ENCODE peak calls at places on chromosomes 1 and 21, in four cellular contexts. U, A, Y and X are unnamed samples.
A peak's percentile ranks its signal among the peaks of the same experiment; 100 is the strongest.

GRCh38 chr1:92441316-92442311 is 45.1 kb downstream of the GFI1 start:
- DNase-seq in Y (no peak), U (no peak), A (peak; percentile 46), X (no peak)

GRCh38 chr1:152517237-152517811 is 3.0 kb downstream of the CRCT1 start:
- DNase-seq in A (no peak), U (no peak), Y (no peak), X (no peak)

GRCh38 chr21:43283136-43283924 is 114.5 kb downstream of the CRYAA start:
- DNase-seq in U (no peak), A (peak; percentile 35), Y (no peak), X (no peak)

GRCh38 chr1:151539321-151540020 is 638 bp upstream of the TUFT1 start:
- DNase-seq in Y (no peak), A (peak; percentile 89), U (peak; percentile 64), X (no peak)

GRCh38 chr1:16996845-16997244 is 14.9 kb downstream of the ATP13A2 start:
- DNase-seq in Y (no peak), A (no peak), U (no peak), X (no peak)

GRCh38 chr1:233627376-233627775 is 13.5 kb downstream of the KCNK1 start:
- DNase-seq in A (no peak), U (no peak), Y (no peak), X (no peak)

GRCh38 chr1:71677024-71677423 is 596.2 kb upstream of the ZRANB2 start:
- DNase-seq in U (no peak), A (no peak), Y (no peak), X (no peak)

GRCh38 chr1:202568466-202569196 is 141.6 kb downstream of the SYT2 start:
- DNase-seq in Y (no peak), A (no peak), U (no peak), X (no peak)

GRCh38 chr1:1004780-1005697 is 5.1 kb upstream of the HES4 start:
- DNase-seq in Y (no peak), U (no peak), A (peak; percentile 67), X (no peak)

GRCh38 chr21:16117331-16117730 is 387.5 kb downstream of the USP25 start:
- DNase-seq in A (no peak), Y (no peak), U (no peak), X (no peak)

GRCh38 chr1:102550729-102551384 is 554.1 kb upstream of the OLFM3 start:
- DNase-seq in Y (no peak), U (no peak), A (peak; percentile 26), X (no peak)

GRCh38 chr1:201447911-201448871 is 20.8 kb downstream of the PHLDA3 start:
- DNase-seq in A (peak; percentile 90), Y (peak; percentile 44), U (peak; percentile 88), X (peak; percentile 98)

GRCh38 chr1:31855038-31855845 is 39.4 kb upstream of the SPOCD1 start:
- DNase-seq in Y (no peak), U (no peak), A (no peak), X (no peak)

GRCh38 chr1:30418426-30419245 is 304.7 kb downstream of the MATN1 start:
- DNase-seq in Y (no peak), U (peak; percentile 9), A (no peak), X (no peak)

GRCh38 chr21:31446206-31446900 is 102.3 kb upstream of the TIAM1 start:
- DNase-seq in A (no peak), U (no peak), Y (peak; percentile 19), X (no peak)

GRCh38 chr1:182761396-182762395 is 27.9 kb upstream of the NPL start:
- DNase-seq in Y (no peak), U (no peak), A (no peak), X (no peak)

GRCh38 chr1:40306296-40306695 is 10.8 kb downstream of the COL9A2 start:
- DNase-seq in U (no peak), Y (no peak), A (no peak), X (no peak)

GRCh38 chr1:163038928-163039327 is 30.2 kb upstream of the RGS4 start:
- DNase-seq in U (no peak), Y (no peak), A (no peak), X (no peak)

GRCh38 chr1:98053471-98054366 is 132.9 kb upstream of the DPYD start:
- DNase-seq in A (peak; percentile 72), U (peak; percentile 79), Y (peak; percentile 30), X (no peak)

GRCh38 chr1:205444931-205445652 is 10.8 kb downstream of the BLACAT1 start:
- DNase-seq in U (no peak), Y (no peak), A (peak; percentile 74), X (peak; percentile 98)

GRCh38 chr21:30340714-30341573 is 3.5 kb upstream of the KRTAP27-1 start:
- DNase-seq in A (no peak), U (peak; percentile 11), Y (peak; percentile 18), X (no peak)

GRCh38 chr1:202501281-202501680 is 152.8 kb downstream of the PPP1R12B start:
- DNase-seq in U (peak; percentile 7), A (no peak), Y (no peak), X (no peak)

GRCh38 chr1:242086093-242086492 is 87.2 kb upstream of the MAP1LC3C start:
- DNase-seq in U (no peak), Y (no peak), A (no peak), X (no peak)

GRCh38 chr1:20700636-20701215 is 17.1 kb downstream of the KIF17 start:
- DNase-seq in A (no peak), U (no peak), Y (no peak), X (no peak)

GRCh38 chr1:20701847-20702246 is 16.0 kb downstream of the KIF17 start:
- DNase-seq in U (no peak), A (no peak), Y (no peak), X (no peak)

GRCh38 chr1:20701446-20701845 is 16.4 kb downstream of the KIF17 start:
- DNase-seq in Y (no peak), U (no peak), A (no peak), X (no peak)

GRCh38 chr1:20703124-20703756 is 14.6 kb downstream of the KIF17 start:
- DNase-seq in A (no peak), Y (no peak), U (no peak), X (no peak)

DNA sequence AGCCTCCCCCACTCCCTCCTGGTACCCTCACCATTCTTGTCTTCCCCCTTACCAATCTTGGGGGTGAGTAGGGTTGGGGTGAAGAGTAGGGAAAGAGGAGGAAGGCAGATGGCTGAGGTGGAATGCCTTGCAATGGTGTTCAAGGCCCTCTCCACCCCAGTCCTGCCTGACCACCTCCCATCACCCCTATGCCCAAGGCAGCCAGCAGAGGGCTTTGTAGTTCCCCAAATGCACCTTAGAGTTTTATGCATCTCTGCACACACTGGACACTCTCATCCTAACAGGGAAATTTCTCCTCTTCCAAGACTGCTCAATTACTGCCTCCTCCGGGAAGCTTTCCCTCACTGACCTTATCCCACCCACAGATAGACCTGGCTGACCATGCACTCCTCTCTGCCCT is 15.4 kb downstream of the KIF17 start:
- DNase-seq in A (no peak), U (no peak), Y (no peak), X (no peak)
- TF ChIP-seq CTCF in A (no peak), U (peak; percentile 21), Y (no peak), X (no peak)

GRCh38 chr1:67552336-67552759 is 122.1 kb upstream of the SERBP1 start:
- DNase-seq in A (no peak), Y (no peak), U (no peak), X (no peak)
- TF ChIP-seq CTCF in A (no peak), Y (no peak), U (no peak), X (no peak)

GRCh38 chr21:25457946-25458345 is 149.3 kb downstream of the MRPL39 start:
- DNase-seq in A (no peak), Y (no peak), U (no peak), X (no peak)

GRCh38 chr21:25458484-25458883 is 148.8 kb downstream of the MRPL39 start:
- DNase-seq in Y (no peak), U (no peak), A (no peak), X (no peak)

GRCh38 chr21:25459365-25459764 is 147.9 kb downstream of the MRPL39 start:
- DNase-seq in A (no peak), U (peak; percentile 6), Y (no peak), X (no peak)

GRCh38 chr21:25457411-25457810 is 149.9 kb downstream of the MRPL39 start:
- DNase-seq in Y (no peak), A (no peak), U (peak; percentile 29), X (no peak)

DNA sequence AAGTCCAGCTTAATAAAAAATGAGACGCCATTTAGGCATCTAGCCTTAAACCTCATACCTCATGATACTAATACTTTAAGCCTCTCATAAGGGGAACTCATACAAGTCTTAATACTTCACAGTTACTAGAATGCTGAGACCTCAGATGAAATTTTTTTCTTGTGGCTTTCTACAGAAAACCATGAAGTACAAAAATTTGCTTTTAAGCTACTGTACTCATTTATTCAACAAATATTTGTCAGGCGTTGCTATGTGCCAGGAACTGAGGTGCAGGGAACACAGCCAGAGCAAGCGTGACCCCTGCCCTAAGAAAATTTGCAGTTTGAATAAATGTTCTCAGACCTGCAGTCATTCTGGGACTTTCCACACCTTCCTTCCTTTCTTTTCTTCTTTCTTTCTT is 150.6 kb downstream of the MRPL39 start:
- DNase-seq in Y (no peak), U (no peak), A (no peak), X (no peak)
- TF ChIP-seq CTCF in Y (no peak), U (no peak), A (no peak), X (no peak)

GRCh38 chr1:14782741-14783591 is 184.5 kb downstream of the KAZN start:
- DNase-seq in A (no peak), Y (no peak), U (no peak), X (no peak)
- TF ChIP-seq CTCF in A (no peak), Y (no peak), U (no peak), X (no peak)